ENCODE peak calls at places on chromosomes 12 and 14, in seven cellular contexts. P, C, W, Y, Z, B and Q are unnamed samples.

GRCh38 chr14:64701660-64702059 is 2.6 kb upstream of the PLEKHG3 start:
- DNase-seq in P (no peak), C (peak), W (no peak), Y (no peak), Z (no peak), B (no peak), Q (no peak)

GRCh38 chr12:87157791-87158190 is 871.4 kb downstream of the C12orf50 start:
- DNase-seq in P (no peak), C (no peak), W (peak), Y (no peak), Z (no peak), B (no peak), Q (no peak)

GRCh38 chr14:97866664-97867063 is 1069.5 kb downstream of the VRK1 start:
- DNase-seq in P (no peak), C (no peak), W (no peak), Y (no peak), Z (no peak), B (no peak), Q (no peak)

GRCh38 chr14:84646791-84647500 is 883.0 kb upstream of the FLRT2 start:
- DNase-seq in P (no peak), C (no peak), W (peak), Y (no peak), Z (no peak), B (no peak), Q (no peak)

GRCh38 chr14:97077253-97077653 is 280.1 kb downstream of the VRK1 start:
- DNase-seq in P (no peak), C (peak), W (peak), Y (no peak), Z (no peak), B (no peak), Q (no peak)

GRCh38 chr14:52275372-52275771 is 7.9 kb downstream of the PTGDR start:
- DNase-seq in P (no peak), C (no peak), W (no peak), Y (no peak), Z (no peak), B (no peak), Q (no peak)

GRCh38 chr12:131096681-131097181 is 143.0 kb downstream of the ADGRD1 start:
- DNase-seq in P (no peak), C (peak), W (no peak), Y (no peak), Z (no peak), B (no peak), Q (no peak)

GRCh38 chr12:49264466-49264872 is 413 bp upstream of the TUBA1C start:
- DNase-seq in P (peak), C (no peak), W (peak), Y (peak), Z (no peak), B (peak), Q (no peak)

GRCh38 chr12:123488539-123489230 is 30.7 kb downstream of the SNRNP35 start:
- DNase-seq in P (no peak), C (no peak), W (no peak), Y (no peak), Z (no peak), B (no peak), Q (no peak)

GRCh38 chr12:67019070-67019469 is 250.1 kb upstream of the CAND1 start:
- DNase-seq in P (no peak), C (no peak), W (no peak), Y (no peak), Z (no peak), B (no peak), Q (no peak)

GRCh38 chr12:25249951-25250738 is 584 bp downstream of the KRAS start:
- DNase-seq in P (peak), C (peak), W (peak), Y (peak), Z (no peak), B (peak), Q (no peak)